ENCODE peak calls at places on chromosomes 6 and 20, in nine cellular contexts. I is neural progenitor cell, V is PC-3, S is astrocyte of the spinal cord, T is heart left ventricle, R is IMR-90, F is dorsolateral prefrontal cortex, N is fibroblast of lung, U is DND-41. H is an unnamed sample.

GRCh38 chr20:23544133-23544532 is 24.2 kb downstream of the CST9L start:
- DNase-seq in U (no peak), I (no peak), S (no peak), F (no peak), R (no peak), T (no peak), V (no peak), N (no peak), H (no peak)

GRCh38 chr6:79031821-79032590 is 46.0 kb downstream of the PHIP start:
- DNase-seq in N (peak), R (peak), F (no peak), S (peak), U (no peak), V (no peak), I (no peak), T (no peak), H (peak)

GRCh38 chr20:48492188-48493070 is 335.4 kb downstream of the PREX1 start:
- DNase-seq in T (peak), R (no peak), V (no peak), I (no peak), U (no peak), F (no peak), S (no peak), N (no peak), H (no peak)

GRCh38 chr6:135085700-135086413 is 31.2 kb upstream of the HBS1L start:
- DNase-seq in U (peak), V (no peak), R (no peak), S (no peak), T (no peak), I (no peak), N (peak), F (no peak), H (no peak)

GRCh38 chr6:127148511-127148910 is 30.0 kb downstream of the RSPO3 start:
- DNase-seq in N (peak), T (no peak), I (no peak), V (no peak), F (no peak), R (no peak), S (peak), U (no peak), H (peak)

GRCh38 chr20:49557449-49557848 is 10.5 kb downstream of the PTGIS start:
- DNase-seq in R (peak), T (no peak), I (no peak), N (no peak), S (no peak), U (no peak), F (no peak), V (no peak), H (no peak)

GRCh38 chr6:139852484-139853140 is 478.2 kb upstream of the CITED2 start:
- DNase-seq in F (no peak), V (peak), T (no peak), N (peak), I (no peak), R (peak), S (peak), U (no peak), H (peak)

GRCh38 chr6:11200356-11200755 is 32.1 kb downstream of the NEDD9 start:
- DNase-seq in U (no peak), S (no peak), R (peak), V (no peak), N (no peak), T (no peak), F (no peak), I (no peak), H (peak)

GRCh38 chr6:21026576-21027273 is 492.5 kb downstream of the CDKAL1 start:
- DNase-seq in U (no peak), F (no peak), V (peak), N (no peak), I (no peak), R (peak), T (no peak), S (peak), H (peak)

GRCh38 chr6:134267917-134268361 is 50.0 kb downstream of the SGK1 start:
- DNase-seq in U (no peak), I (peak), R (no peak), N (no peak), F (peak), V (no peak), S (no peak), T (no peak), H (peak)

GRCh38 chr6:100538086-100538485 is 73.4 kb upstream of the SIM1 start:
- DNase-seq in U (no peak), S (peak), R (no peak), N (no peak), T (no peak), I (no peak), F (no peak), V (no peak), H (peak)

GRCh38 chr20:63129991-63130653 is 85.8 kb downstream of the YTHDF1 start:
- DNase-seq in T (peak), I (peak), N (no peak), S (no peak), V (no peak), F (no peak), R (no peak), U (no peak), H (no peak)

GRCh38 chr6:131756039-131756438 is 45.2 kb upstream of the CTAGE9 start:
- DNase-seq in S (no peak), U (no peak), T (no peak), R (no peak), F (no peak), N (no peak), I (no peak), V (peak), H (peak)

GRCh38 chr20:4154958-4155411 is 139.6 kb upstream of the RNF24 start:
- DNase-seq in T (no peak), U (no peak), F (no peak), N (no peak), R (no peak), I (no peak), S (no peak), V (no peak), H (no peak)
- TF ChIP-seq CTCF in T (no peak), U (no peak), F (no peak), N (no peak), R (no peak), I (no peak), S (no peak), V (no peak), H (no peak)

GRCh38 chr6:150004783-150005717 is 20.3 kb downstream of the RAET1L start:
- DNase-seq in R (peak), N (peak), S (peak), T (peak), V (peak), U (peak), F (peak), I (peak), H (peak)
- H3K4me3 ChIP-seq in R (peak), N (peak), S (peak), T (peak), V (peak), U (peak), F (peak), I (peak), H (peak)

DNA sequence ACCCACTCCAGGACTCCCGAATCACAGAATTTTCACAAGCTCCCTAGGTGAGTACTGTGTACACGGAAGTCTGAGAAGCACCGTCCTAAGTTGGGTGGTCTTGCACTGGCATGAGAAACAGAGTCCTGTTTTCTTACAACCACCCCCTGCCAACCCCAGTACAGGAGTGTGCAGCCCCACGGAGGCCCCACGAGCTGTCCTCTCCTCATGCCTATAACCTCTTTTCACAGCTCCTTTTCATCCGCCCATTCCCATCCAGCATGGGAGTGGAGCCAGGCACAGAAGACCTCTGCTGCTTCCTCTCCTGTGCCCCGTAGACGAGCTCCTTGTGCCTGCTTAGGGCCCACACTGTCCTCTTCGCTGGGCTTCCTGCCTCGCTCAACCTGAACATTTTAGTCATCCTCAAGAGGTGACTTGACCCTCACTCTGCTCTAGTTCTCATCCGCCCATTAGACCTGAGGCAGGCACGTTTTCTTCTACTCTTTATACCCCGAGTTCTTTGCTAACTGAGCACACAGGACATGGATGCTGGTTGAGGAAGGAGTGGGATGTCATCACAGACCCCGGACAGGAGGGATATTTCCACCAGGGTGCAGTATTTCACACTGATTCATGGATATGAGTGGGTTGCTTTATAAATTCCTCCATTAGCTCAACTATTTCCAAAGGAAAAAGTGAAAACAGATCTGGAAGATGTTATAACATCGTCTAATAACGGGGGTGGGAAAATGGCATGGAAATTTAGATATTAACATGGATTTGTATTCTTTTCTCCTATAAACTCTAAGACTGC is 160.5 kb downstream of the TTLL2 start:
- DNase-seq in V (peak), U (no peak), R (no peak), T (no peak), S (peak), F (no peak), N (peak), I (no peak), H (peak)
- TF ChIP-seq CTCF in V (peak), U (peak), R (no peak), T (peak), S (peak), F (peak), N (no peak), I (peak), H (peak)

GRCh38 chr6:163260111-163260895 is 154.2 kb upstream of the QKI start:
- DNase-seq in I (peak), S (peak), R (no peak), U (no peak), T (peak), N (peak), V (no peak), F (no peak), H (peak)

GRCh38 chr6:163260911-163261310 is 153.6 kb upstream of the QKI start:
- DNase-seq in I (peak), R (no peak), T (no peak), N (no peak), S (no peak), U (no peak), V (no peak), F (no peak), H (no peak)

GRCh38 chr6:163261361-163261760 is 153.2 kb upstream of the QKI start:
- DNase-seq in U (no peak), R (no peak), I (no peak), T (no peak), N (no peak), S (no peak), V (no peak), F (no peak), H (no peak)

GRCh38 chr6:163263196-163263595 is 151.3 kb upstream of the QKI start:
- DNase-seq in V (no peak), F (peak), T (no peak), N (no peak), U (no peak), R (no peak), I (no peak), S (peak), H (peak)

GRCh38 chr6:163262080-163262479 is 152.4 kb upstream of the QKI start:
- DNase-seq in N (no peak), R (no peak), V (no peak), T (no peak), U (no peak), I (no peak), S (no peak), F (no peak), H (no peak)
- H3K4me3 ChIP-seq in N (no peak), R (no peak), V (no peak), T (no peak), U (no peak), I (no peak), S (no peak), F (no peak), H (no peak)

GRCh38 chr6:24829657-24830056 is 30.9 kb upstream of the ARMH2 start:
- DNase-seq in F (no peak), T (no peak), N (no peak), V (peak), R (no peak), U (no peak), I (no peak), S (no peak), H (no peak)
- TF ChIP-seq CTCF in F (no peak), T (no peak), N (no peak), V (peak), R (no peak), U (no peak), I (no peak), S (no peak), H (no peak)

DNA sequence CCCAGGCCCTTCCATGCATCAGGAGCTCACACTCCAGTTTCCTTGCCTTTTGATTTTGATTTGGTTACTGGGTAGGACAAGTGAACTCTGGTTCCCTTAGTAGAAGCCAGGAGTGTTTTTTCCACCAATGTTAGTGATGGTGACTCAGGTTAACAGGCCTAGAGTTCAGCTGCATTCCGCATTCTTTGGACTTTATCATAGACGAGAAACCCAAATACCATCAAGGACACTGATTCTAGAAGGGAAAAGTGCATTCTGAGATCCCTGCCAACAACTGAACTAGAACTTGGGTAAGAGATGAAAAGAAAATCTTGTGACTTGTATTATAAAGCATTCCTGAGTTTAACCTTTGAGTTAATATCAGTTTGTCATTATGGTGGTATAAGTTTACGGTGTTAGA is 8.9 kb downstream of the GSS start:
- DNase-seq in S (no peak), U (no peak), R (peak), N (no peak), I (no peak), V (no peak), F (no peak), T (no peak), H (no peak)
- H3K4me3 ChIP-seq in S (no peak), U (no peak), R (no peak), N (no peak), I (no peak), V (no peak), F (no peak), T (no peak), H (no peak)

GRCh38 chr6:70166088-70166958 is 136.6 kb downstream of the COL9A1 start:
- DNase-seq in R (peak), V (peak), S (peak), U (no peak), T (no peak), F (peak), N (peak), I (peak), H (peak)
- TF ChIP-seq CTCF in R (peak), V (peak), S (peak), U (peak), T (peak), F (peak), N (peak), I (peak), H (peak)

DNA sequence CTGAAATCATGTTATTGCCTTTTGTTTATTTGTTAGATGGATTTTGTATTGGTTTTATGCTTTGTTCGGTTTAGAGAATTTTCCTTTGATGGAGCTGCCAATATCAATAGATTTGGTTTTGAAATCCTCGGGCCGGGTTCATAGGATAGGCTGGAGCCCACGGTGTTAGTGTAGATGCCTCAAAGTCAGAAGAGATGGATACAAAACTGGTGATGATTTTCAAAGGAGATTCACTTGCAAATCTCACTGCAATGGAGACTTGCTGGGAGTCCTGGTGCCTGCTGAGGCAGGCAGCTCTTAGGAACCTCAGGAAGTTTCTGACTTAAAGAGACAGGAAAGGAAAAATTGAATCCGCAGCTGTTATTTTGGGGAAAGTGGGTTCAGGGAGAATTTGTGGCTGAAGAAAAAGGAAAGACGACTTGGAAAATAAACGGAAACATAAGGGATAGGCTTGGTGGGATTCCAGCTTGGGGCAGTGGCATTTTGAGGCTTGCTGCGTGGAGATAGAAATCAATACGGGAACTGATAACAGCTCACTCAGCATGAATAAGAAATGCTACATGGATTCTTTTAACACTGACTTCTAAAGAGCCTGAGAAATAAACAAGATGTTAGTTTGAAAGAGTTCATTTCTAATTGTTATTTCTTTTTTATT is 241.6 kb downstream of the PHACTR1 start:
- DNase-seq in I (no peak), N (no peak), F (no peak), T (no peak), S (peak), V (no peak), R (no peak), U (no peak), H (peak)
- H3K4me3 ChIP-seq in I (peak), N (peak), F (peak), T (peak), S (peak), V (no peak), R (no peak), U (no peak), H (peak)

DNA sequence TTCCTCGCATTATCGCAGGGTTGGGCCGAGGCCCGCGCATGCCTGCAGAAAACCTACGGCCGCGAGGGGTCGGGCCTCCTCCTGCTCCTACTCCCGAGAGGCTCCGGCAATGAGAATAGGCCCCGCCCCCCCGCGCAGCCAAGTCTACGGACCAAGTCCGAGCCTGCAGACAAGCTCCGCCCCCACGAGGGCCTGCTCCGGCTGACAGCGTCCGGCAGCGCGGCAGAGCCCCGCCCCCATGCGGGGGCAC is 3.1 kb upstream of the GPSM3 start:
- DNase-seq in R (peak), S (peak), T (peak), V (peak), U (peak), I (peak), F (peak), N (peak), H (peak)
- TF ChIP-seq CTCF in R (peak), S (peak), T (peak), V (no peak), U (peak), I (peak), F (peak), N (no peak), H (peak)

DNA sequence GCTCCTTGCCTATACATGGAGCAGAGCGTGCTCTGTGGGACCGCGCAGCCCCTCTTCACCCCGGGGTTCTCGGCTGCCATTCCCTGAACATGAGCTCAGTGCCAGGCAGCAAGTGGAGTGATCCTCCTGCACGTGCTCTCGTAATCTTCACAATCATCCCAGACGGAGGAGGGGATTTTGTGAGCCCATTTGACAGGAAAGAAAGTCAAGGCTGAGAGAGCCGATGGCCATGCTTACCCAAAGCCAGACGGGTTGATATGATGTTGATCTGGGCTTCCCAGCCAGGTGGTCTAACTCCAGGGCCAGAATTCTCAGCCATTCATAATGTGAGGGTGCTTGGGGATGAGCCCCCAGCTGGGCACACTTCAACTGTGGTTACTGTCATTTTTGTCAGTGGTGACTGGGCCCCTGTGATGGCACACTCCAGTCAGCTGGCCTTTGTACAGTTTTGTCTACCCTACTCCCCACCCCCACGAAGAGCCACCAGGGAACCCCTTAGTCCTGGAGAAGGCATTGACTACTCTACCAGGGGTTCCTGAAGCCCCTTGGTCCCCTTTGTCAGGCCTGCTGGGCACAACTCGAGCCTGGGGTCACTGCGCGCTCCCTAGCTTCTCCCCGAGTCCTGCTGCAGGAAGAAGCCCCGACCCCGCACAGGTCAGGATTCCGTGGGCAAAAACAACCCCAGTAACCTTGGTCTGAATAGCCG is 1.5 kb downstream of the APCDD1L start:
- DNase-seq in U (no peak), V (no peak), T (no peak), S (no peak), N (no peak), F (no peak), I (no peak), R (no peak), H (no peak)
- H3K4me3 ChIP-seq in U (no peak), V (peak), T (no peak), S (peak), N (no peak), F (no peak), I (peak), R (peak), H (no peak)